ENCODE peak calls at places on chromosomes 6 and 20, in six cellular contexts. W is tibial artery; U is stomach; V is lung; C is dorsolateral prefrontal cortex; N is CD4-positive, alpha-beta T cell. H is an unnamed sample.

GRCh38 chr20:44746367-44747165 is 901 bp downstream of the KCNK15 start:
- DNase-seq in C (no peak), W (no peak), N (no peak), V (no peak), U (peak), H (no peak)

GRCh38 chr6:25050356-25050755 is 114.6 kb upstream of the RIPOR2 start:
- DNase-seq in U (no peak), C (no peak), N (no peak), V (no peak), W (no peak), H (peak)

GRCh38 chr6:111011360-111012142 is 29.7 kb downstream of the RPF2 start:
- DNase-seq in W (no peak), N (no peak), U (no peak), V (no peak), C (no peak), H (no peak)

GRCh38 chr6:11918021-11918738 is 93.9 kb upstream of the HIVEP1 start:
- DNase-seq in C (no peak), V (no peak), W (no peak), U (no peak), N (no peak), H (no peak)

GRCh38 chr20:62123450-62124118 is 1.3 kb downstream of the LSM14B start:
- DNase-seq in U (no peak), C (no peak), W (no peak), N (no peak), V (peak), H (no peak)

GRCh38 chr20:18377896-18378481 is 88.8 kb downstream of the DZANK1 start:
- DNase-seq in C (no peak), V (no peak), N (no peak), U (no peak), W (no peak), H (no peak)

GRCh38 chr20:6241591-6241990 is 118.8 kb upstream of the FERMT1 start:
- DNase-seq in N (no peak), C (no peak), V (no peak), W (no peak), U (no peak), H (no peak)

GRCh38 chr6:110513001-110513400 is 36.6 kb upstream of the SLC22A16 start:
- DNase-seq in V (no peak), U (no peak), W (no peak), N (no peak), C (no peak), H (no peak)

GRCh38 chr6:55886185-55886836 is 10.9 kb upstream of the BMP5 start:
- DNase-seq in W (no peak), N (no peak), V (no peak), C (no peak), U (no peak), H (no peak)

GRCh38 chr20:288956-289692 is 1.4 kb downstream of the C20orf96 start:
- DNase-seq in N (no peak), C (no peak), W (no peak), U (no peak), V (no peak), H (no peak)

GRCh38 chr20:53028337-53029007 is 56.3 kb downstream of the TSHZ2 start:
- DNase-seq in W (no peak), C (no peak), V (no peak), N (no peak), U (no peak), H (no peak)

GRCh38 chr20:18314786-18315406 is 26.6 kb downstream of the ZNF133 start:
- DNase-seq in U (no peak), V (no peak), C (no peak), W (no peak), N (no peak), H (no peak)

GRCh38 chr6:158536891-158537798 is 22.7 kb upstream of the TMEM181 start:
- DNase-seq in C (peak), N (no peak), W (no peak), V (peak), U (no peak), H (no peak)

GRCh38 chr20:57505991-57506390 is 18.9 kb downstream of the CTCFL start:
- DNase-seq in V (no peak), C (no peak), U (no peak), N (no peak), W (no peak), H (no peak)

DNA sequence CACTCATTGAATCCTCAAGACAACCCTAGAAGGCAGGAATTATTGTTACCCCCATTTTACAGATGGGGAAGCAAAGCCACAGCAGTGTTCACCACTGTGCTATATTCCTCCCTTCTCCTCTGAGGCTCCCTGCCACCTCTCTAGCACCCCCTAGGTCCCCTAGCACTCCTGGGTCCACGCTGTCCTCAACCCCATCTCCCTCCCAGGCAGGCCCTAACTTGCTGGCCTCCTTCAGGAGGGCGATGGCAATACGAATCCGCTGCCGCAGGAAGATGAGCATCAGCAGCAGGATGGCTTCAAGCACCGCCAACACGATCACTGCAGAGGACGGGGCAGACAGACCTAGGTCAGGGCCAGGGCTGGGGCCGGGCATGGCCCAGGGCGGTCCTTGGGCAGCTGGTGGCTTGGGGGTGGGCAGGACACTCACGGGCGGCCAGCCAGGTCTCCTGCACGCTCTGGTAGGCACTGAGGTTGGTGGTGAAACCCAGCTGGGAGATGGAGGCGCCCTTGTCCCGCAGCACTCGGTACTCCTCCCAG is 7.8 kb upstream of the NEU1 start:
- DNase-seq in C (no peak), V (no peak), W (no peak), N (no peak), U (no peak), H (no peak)
- TF ChIP-seq CTCF in C (no peak), V (no peak), W (no peak), N (no peak), U (no peak), H (no peak)

DNA sequence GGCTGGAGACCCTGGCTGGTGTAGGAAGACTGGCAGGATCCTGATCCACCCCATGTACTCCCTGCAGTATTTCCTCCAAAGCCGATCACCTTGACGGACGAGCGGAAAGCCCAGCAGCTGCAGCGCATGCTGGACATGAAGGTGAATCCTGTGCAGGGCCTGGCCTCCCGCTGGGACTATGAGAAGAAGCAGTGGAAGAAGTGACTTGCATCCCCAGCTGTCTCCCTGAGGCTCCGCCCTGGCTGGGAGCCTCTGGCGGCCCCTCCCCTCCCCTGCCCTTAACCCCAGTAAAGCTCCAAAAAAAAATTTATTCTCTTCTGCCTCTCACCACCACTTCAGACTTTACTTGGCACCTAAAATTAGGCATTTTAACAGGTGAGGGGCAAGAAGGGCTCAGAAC is 7.0 kb downstream of the COX4I2 start:
- DNase-seq in N (no peak), U (no peak), W (no peak), V (no peak), C (no peak), H (no peak)
- H3K27ac ChIP-seq in N (no peak), U (no peak), W (no peak), V (no peak), C (no peak), H (no peak)

DNA sequence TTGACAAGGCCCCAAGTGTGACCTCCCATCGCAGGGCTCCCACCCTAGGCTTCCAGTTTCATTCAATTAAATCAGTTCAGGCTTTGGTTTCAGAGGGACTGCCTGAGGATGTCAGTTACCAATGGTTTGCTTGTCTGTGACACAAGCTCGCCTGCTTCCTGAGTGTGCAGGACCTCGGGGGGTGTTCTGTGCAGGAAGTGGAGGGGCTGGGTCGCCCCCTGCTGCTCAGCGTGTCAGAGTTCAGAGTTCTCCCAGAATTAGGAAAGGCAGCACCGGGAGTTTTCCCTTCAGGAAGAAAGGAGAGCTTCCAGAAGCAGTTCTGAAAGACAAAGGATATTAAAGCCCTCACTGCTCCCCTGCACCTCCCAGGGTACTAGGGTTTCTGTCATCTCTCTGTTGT is 50.8 kb upstream of the TGM3 start:
- DNase-seq in U (no peak), N (no peak), V (no peak), W (no peak), C (no peak), H (no peak)
- TF ChIP-seq CTCF in U (no peak), N (no peak), V (no peak), W (no peak), C (no peak), H (no peak)

DNA sequence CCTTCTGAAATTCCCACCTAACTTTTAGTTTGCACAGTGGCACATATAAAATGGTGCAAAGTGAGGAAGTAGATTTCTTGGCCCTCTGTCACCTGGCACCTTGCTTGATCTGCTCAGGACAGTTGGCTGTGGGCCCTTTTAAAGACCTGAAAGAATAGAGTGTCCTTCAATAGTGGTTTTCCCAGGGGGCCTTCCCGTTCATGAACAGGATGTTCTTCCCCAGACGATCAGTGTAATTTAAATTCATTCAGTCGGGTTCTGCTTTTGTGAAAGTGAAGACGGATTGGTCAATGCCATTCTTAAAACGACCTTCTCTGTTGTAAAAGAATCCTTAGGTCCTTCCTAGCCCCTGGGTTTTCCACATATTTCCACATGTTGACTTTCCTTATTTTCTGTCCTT is 178.5 kb downstream of the SASH1 start:
- DNase-seq in W (no peak), V (no peak), U (no peak), C (no peak), N (no peak), H (no peak)
- H3K27ac ChIP-seq in W (peak), V (peak), U (peak), C (peak), N (no peak), H (no peak)

DNA sequence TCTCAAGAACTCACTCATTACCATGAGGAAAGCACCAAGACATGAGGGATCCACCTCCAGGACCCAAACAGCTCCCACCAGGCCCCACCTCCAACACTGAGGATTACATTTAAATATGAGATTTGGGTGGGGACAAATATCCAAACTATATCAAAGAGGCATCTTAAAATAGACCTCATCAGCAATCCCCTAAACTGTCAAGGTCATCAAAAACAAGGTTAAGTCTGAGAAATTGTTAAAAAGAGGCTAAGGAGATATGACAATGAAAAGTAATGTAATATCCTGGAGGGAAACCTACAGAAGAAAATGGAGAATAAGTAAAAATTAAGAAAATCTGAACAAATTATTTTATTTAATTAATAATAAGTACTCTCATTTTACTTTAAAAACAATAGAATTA is 922.3 kb downstream of the HACE1 start:
- DNase-seq in C (no peak), N (no peak), W (no peak), V (no peak), U (no peak), H (no peak)
- TF ChIP-seq CTCF in C (no peak), N (no peak), W (no peak), V (no peak), U (no peak), H (no peak)

GRCh38 chr6:30781362-30781696 is 37.0 kb upstream of the IER3 start:
- DNase-seq in N (no peak), C (no peak), V (no peak), W (no peak), U (no peak), H (no peak)

GRCh38 chr6:30782425-30783014 is 38.2 kb upstream of the IER3 start:
- DNase-seq in V (no peak), C (no peak), W (no peak), U (no peak), N (no peak), H (no peak)

GRCh38 chr6:30779850-30780641 is 35.7 kb upstream of the IER3 start:
- DNase-seq in N (no peak), C (no peak), W (no peak), U (no peak), V (no peak), H (no peak)

GRCh38 chr6:30781697-30782424 is 37.5 kb upstream of the IER3 start:
- DNase-seq in U (peak), N (no peak), C (peak), V (peak), W (peak), H (no peak)

DNA sequence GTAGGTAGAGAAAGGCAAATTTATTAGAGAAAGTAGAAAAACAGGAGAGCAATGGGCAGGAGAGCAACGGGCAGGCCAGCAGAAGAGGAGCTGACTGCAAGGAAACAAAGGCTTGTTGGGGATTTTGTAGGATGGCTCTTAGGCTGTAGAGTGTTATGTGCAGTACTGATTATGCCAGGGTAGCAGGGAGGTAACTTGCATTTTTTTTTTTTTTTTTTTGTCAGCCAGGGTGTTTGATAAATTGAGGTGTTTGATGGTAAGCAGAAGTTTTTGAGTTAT is 36.2 kb upstream of the IER3 start:
- DNase-seq in U (no peak), V (no peak), N (no peak), W (no peak), C (no peak), H (no peak)
- H3K27ac ChIP-seq in U (peak), V (peak), N (no peak), W (peak), C (peak), H (no peak)

DNA sequence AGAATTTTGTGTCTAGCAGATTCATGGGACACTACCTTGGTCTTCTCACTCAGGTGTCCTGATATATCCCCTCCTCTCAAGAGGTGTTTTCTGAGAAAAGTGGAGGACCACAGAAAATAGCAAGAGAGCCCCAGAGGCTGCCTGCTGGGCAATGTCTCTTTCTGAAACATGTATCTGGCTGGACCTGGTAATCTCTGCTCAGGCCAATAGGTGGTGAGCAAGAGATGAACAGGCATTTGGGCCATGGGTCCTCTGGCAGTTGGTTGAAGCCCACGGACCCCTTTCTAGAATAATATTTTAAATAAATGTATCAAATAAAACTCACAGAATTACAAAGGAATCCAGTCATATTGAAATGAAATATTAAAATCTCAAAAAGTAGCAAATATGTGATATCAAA is 8.8 kb upstream of the THBD start:
- DNase-seq in U (no peak), W (no peak), C (no peak), V (no peak), N (no peak), H (no peak)
- TF ChIP-seq CTCF in U (no peak), W (no peak), C (no peak), V (no peak), N (no peak), H (no peak)

GRCh38 chr6:142112451-142113061 is 20.2 kb upstream of the GJE1 start:
- DNase-seq in W (peak), C (peak), U (peak), V (peak), N (peak), H (peak)
- H3K27ac ChIP-seq in W (no peak), C (no peak), U (no peak), V (no peak), N (no peak), H (no peak)

DNA sequence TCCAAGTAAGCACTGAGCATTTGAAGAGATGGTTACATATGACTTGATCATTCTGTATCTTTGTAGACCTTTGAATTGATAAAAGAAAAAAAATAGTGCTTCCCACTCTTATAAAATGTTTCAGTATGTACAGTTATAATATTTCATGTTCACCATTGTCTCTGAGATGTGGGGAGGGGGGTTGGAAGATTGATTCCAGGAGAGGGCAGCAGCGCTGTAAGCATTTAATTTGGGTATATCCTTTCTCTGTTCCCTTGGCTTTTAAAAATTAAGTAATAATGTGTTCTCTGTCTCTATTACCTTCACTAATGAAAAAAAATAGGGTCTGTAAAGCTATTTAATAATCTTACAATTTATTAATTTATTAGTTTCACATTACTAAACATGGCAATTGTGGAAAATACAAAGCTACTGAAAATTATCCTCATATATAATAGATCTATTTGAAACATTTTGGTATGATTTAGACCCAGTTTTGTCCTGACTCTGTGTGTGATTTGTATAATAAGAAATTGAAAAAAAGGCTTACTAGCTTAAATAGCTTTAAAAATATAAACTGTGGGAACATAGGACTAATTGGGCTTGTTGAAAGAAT is 341.2 kb downstream of the CDKAL1 start:
- DNase-seq in U (no peak), V (no peak), N (no peak), C (no peak), W (no peak), H (no peak)
- TF ChIP-seq CTCF in U (no peak), V (no peak), N (no peak), C (no peak), W (no peak), H (no peak)

H was measured in CD8-positive, alpha-beta T cell.